ENCODE peak calls at places on chromosomes 1 and 21, in eight cellular contexts. K, X, P, L, Z, I, Q and G are unnamed samples.

GRCh38 chr1:216075339-216075738 is 347.9 kb downstream of the USH2A start:
- DNase-seq in K (no peak), X (no peak), P (peak), L (no peak), Z (no peak), I (no peak), Q (no peak), G (no peak)

GRCh38 chr1:161069731-161070270 is at the start of gene ARHGAP30:
- DNase-seq in K (peak), X (peak), P (no peak), L (peak), Z (no peak), I (no peak), Q (peak), G (no peak)

GRCh38 chr1:1349256-1350012 is at the start of gene DVL1:
- DNase-seq in K (peak), X (peak), P (no peak), L (peak), Z (no peak), I (peak), Q (peak), G (peak)

GRCh38 chr1:231691618-231692259 is 65.1 kb downstream of the DISC1 start:
- DNase-seq in K (no peak), X (no peak), P (peak), L (no peak), Z (peak), I (peak), Q (no peak), G (no peak)

GRCh38 chr1:40798366-40799310 is 15.1 kb downstream of the KCNQ4 start:
- DNase-seq in K (no peak), X (no peak), P (no peak), L (no peak), Z (no peak), I (no peak), Q (no peak), G (no peak)

GRCh38 chr21:38434913-38435533 is 63.3 kb downstream of the ERG start:
- DNase-seq in K (no peak), X (no peak), P (peak), L (no peak), Z (no peak), I (no peak), Q (no peak), G (no peak)

GRCh38 chr1:206828765-206829164 is 36.7 kb upstream of the IL20 start:
- DNase-seq in K (no peak), X (no peak), P (no peak), L (no peak), Z (no peak), I (no peak), Q (no peak), G (no peak)

GRCh38 chr1:147804942-147805723 is 44.7 kb upstream of the GJA5 start:
- DNase-seq in K (no peak), X (no peak), P (no peak), L (no peak), Z (peak), I (peak), Q (no peak), G (no peak)